ENCODE peak calls at places on chromosome 4, in ten cellular contexts. One of them, this sample, is unnamed.
A peak's percentile ranks its signal among the peaks of the same experiment; 100 is the strongest.

GRCh38 chr4:70874268-70875156 is 27.7 kb upstream of the MOB1B start:
- DNase-seq in K562: no peak
- DNase-seq in Panc1: no peak
- DNase-seq in GM23338: no peak
- DNase-seq in SK-N-SH: no peak
- DNase-seq in breast epithelium: no peak
- DNase-seq in esophagus muscularis mucosa: no peak
- DNase-seq in HL-60: no peak
- DNase-seq in stomach: no peak
- DNase-seq in sigmoid colon: no peak
- DNase-seq in this sample: no peak

GRCh38 chr4:175298119-175298518 is 380.0 kb downstream of the ADAM29 start:
- DNase-seq in SK-N-SH: no peak
- DNase-seq in esophagus muscularis mucosa: no peak
- DNase-seq in K562: no peak
- DNase-seq in stomach: no peak
- DNase-seq in breast epithelium: no peak
- DNase-seq in HL-60: no peak
- DNase-seq in GM23338: no peak
- DNase-seq in Panc1: no peak
- DNase-seq in sigmoid colon: no peak
- DNase-seq in this sample: no peak

GRCh38 chr4:27350161-27350560 is 489.5 kb downstream of the STIM2 start:
- DNase-seq in HL-60: no peak
- DNase-seq in esophagus muscularis mucosa: no peak
- DNase-seq in stomach: no peak
- DNase-seq in sigmoid colon: no peak
- DNase-seq in Panc1: no peak
- DNase-seq in SK-N-SH: no peak
- DNase-seq in GM23338: no peak
- DNase-seq in breast epithelium: no peak
- DNase-seq in K562: no peak
- DNase-seq in this sample: no peak

GRCh38 chr4:77015390-77015789 is 60.4 kb downstream of the CCNI start:
- DNase-seq in stomach: no peak
- DNase-seq in K562: no peak
- DNase-seq in HL-60: no peak
- DNase-seq in breast epithelium: no peak
- DNase-seq in sigmoid colon: no peak
- DNase-seq in GM23338: peak; percentile 66
- DNase-seq in esophagus muscularis mucosa: no peak
- DNase-seq in SK-N-SH: no peak
- DNase-seq in Panc1: no peak
- DNase-seq in this sample: no peak

GRCh38 chr4:102328045-102328444 is 17.2 kb downstream of the SLC39A8 start:
- DNase-seq in stomach: no peak
- DNase-seq in sigmoid colon: no peak
- DNase-seq in HL-60: no peak
- DNase-seq in Panc1: no peak
- DNase-seq in K562: no peak
- DNase-seq in esophagus muscularis mucosa: no peak
- DNase-seq in GM23338: no peak
- DNase-seq in SK-N-SH: no peak
- DNase-seq in breast epithelium: no peak
- DNase-seq in this sample: no peak

GRCh38 chr4:150231108-150231770 is 153.0 kb downstream of the DCLK2 start:
- DNase-seq in sigmoid colon: no peak
- DNase-seq in HL-60: no peak
- DNase-seq in stomach: no peak
- DNase-seq in esophagus muscularis mucosa: no peak
- DNase-seq in breast epithelium: no peak
- DNase-seq in GM23338: no peak
- DNase-seq in SK-N-SH: no peak
- DNase-seq in Panc1: no peak
- DNase-seq in K562: no peak
- DNase-seq in this sample: no peak

GRCh38 chr4:107866726-107867125 is 42.0 kb downstream of the SGMS2 start:
- DNase-seq in Panc1: no peak
- DNase-seq in SK-N-SH: no peak
- DNase-seq in sigmoid colon: no peak
- DNase-seq in GM23338: no peak
- DNase-seq in stomach: no peak
- DNase-seq in HL-60: no peak
- DNase-seq in breast epithelium: no peak
- DNase-seq in K562: no peak
- DNase-seq in esophagus muscularis mucosa: no peak
- DNase-seq in this sample: no peak

GRCh38 chr4:102627831-102628523 is 126.8 kb downstream of the NFKB1 start:
- DNase-seq in breast epithelium: no peak
- DNase-seq in stomach: no peak
- DNase-seq in SK-N-SH: no peak
- DNase-seq in K562: no peak
- DNase-seq in GM23338: no peak
- DNase-seq in HL-60: no peak
- DNase-seq in sigmoid colon: no peak
- DNase-seq in esophagus muscularis mucosa: no peak
- DNase-seq in Panc1: no peak
- DNase-seq in this sample: no peak

GRCh38 chr4:150773032-150773431 is 191.1 kb downstream of the MAB21L2 start:
- DNase-seq in esophagus muscularis mucosa: no peak
- DNase-seq in stomach: no peak
- DNase-seq in HL-60: no peak
- DNase-seq in K562: no peak
- DNase-seq in Panc1: no peak
- DNase-seq in GM23338: no peak
- DNase-seq in SK-N-SH: peak; percentile 31
- DNase-seq in breast epithelium: no peak
- DNase-seq in sigmoid colon: no peak
- DNase-seq in this sample: no peak

GRCh38 chr4:190020790-190021717 is 6.0 kb downstream of the FRG2 start:
- DNase-seq in SK-N-SH: peak; percentile 82
- DNase-seq in sigmoid colon: peak; percentile 62
- DNase-seq in K562: peak; percentile 50
- DNase-seq in HL-60: no peak
- DNase-seq in stomach: peak; percentile 51
- DNase-seq in GM23338: peak; percentile 92
- DNase-seq in esophagus muscularis mucosa: no peak
- DNase-seq in Panc1: no peak
- DNase-seq in breast epithelium: peak; percentile 32
- DNase-seq in this sample: peak; percentile 18

GRCh38 chr4:149885896-149886295 is 70.3 kb upstream of the IQCM start:
- DNase-seq in stomach: no peak
- DNase-seq in breast epithelium: no peak
- DNase-seq in K562: no peak
- DNase-seq in sigmoid colon: no peak
- DNase-seq in GM23338: no peak
- DNase-seq in HL-60: no peak
- DNase-seq in esophagus muscularis mucosa: no peak
- DNase-seq in SK-N-SH: no peak
- DNase-seq in Panc1: no peak
- DNase-seq in this sample: no peak

GRCh38 chr4:95231713-95232112 is 317.1 kb downstream of the UNC5C start:
- DNase-seq in Panc1: no peak
- DNase-seq in esophagus muscularis mucosa: no peak
- DNase-seq in K562: peak; percentile 13
- DNase-seq in breast epithelium: no peak
- DNase-seq in HL-60: no peak
- DNase-seq in SK-N-SH: no peak
- DNase-seq in stomach: no peak
- DNase-seq in GM23338: no peak
- DNase-seq in sigmoid colon: no peak
- DNase-seq in this sample: no peak

DNA sequence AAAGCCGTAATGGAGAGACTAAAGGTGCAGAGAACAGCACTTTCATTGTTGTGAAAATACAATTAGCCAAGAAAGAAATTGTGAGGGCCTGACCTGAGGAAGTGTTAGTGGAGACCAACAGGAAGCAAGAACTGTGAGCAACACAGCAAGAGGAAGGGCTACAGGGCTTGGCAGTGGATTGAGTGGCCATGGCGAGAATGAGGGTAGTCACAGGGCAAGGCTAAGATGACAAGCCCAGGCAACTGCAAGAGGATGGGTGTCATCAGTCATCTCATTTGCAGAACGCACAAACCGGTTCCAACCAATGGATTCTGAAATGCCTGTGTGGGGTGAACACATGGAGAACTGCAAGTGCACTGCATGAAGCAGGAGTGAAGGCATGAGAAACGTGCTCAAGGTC is 3.6 kb downstream of the SLC10A6 start:
- DNase-seq in sigmoid colon: no peak
- DNase-seq in HL-60: no peak
- DNase-seq in GM23338: no peak
- DNase-seq in esophagus muscularis mucosa: no peak
- DNase-seq in stomach: no peak
- DNase-seq in SK-N-SH: no peak
- DNase-seq in K562: no peak
- DNase-seq in Panc1: no peak
- DNase-seq in breast epithelium: no peak
- DNase-seq in this sample: no peak
- TF ChIP-seq POLR2AphosphoS5 in sigmoid colon: no peak
- TF ChIP-seq POLR2AphosphoS5 in HL-60: no peak
- TF ChIP-seq POLR2AphosphoS5 in GM23338: no peak
- TF ChIP-seq POLR2AphosphoS5 in esophagus muscularis mucosa: no peak
- TF ChIP-seq POLR2AphosphoS5 in stomach: no peak
- TF ChIP-seq POLR2AphosphoS5 in SK-N-SH: no peak
- TF ChIP-seq POLR2AphosphoS5 in K562: no peak
- TF ChIP-seq POLR2AphosphoS5 in Panc1: no peak
- TF ChIP-seq POLR2AphosphoS5 in breast epithelium: no peak
- TF ChIP-seq POLR2AphosphoS5 in this sample: no peak

GRCh38 chr4:124123181-124123580 is 589.4 kb downstream of the ANKRD50 start:
- DNase-seq in breast epithelium: no peak
- DNase-seq in K562: no peak
- DNase-seq in stomach: no peak
- DNase-seq in Panc1: no peak
- DNase-seq in sigmoid colon: no peak
- DNase-seq in esophagus muscularis mucosa: no peak
- DNase-seq in GM23338: no peak
- DNase-seq in SK-N-SH: no peak
- DNase-seq in HL-60: no peak
- DNase-seq in this sample: no peak

GRCh38 chr4:124118061-124118460 is 594.5 kb downstream of the ANKRD50 start:
- DNase-seq in sigmoid colon: no peak
- DNase-seq in K562: no peak
- DNase-seq in GM23338: no peak
- DNase-seq in SK-N-SH: no peak
- DNase-seq in HL-60: no peak
- DNase-seq in esophagus muscularis mucosa: no peak
- DNase-seq in breast epithelium: no peak
- DNase-seq in stomach: no peak
- DNase-seq in Panc1: no peak
- DNase-seq in this sample: no peak

GRCh38 chr4:124121511-124121934 is 591.0 kb downstream of the ANKRD50 start:
- DNase-seq in GM23338: no peak
- DNase-seq in sigmoid colon: no peak
- DNase-seq in SK-N-SH: no peak
- DNase-seq in breast epithelium: no peak
- DNase-seq in stomach: no peak
- DNase-seq in K562: no peak
- DNase-seq in esophagus muscularis mucosa: no peak
- DNase-seq in HL-60: no peak
- DNase-seq in Panc1: no peak
- DNase-seq in this sample: no peak
- TF ChIP-seq POLR2AphosphoS5 in GM23338: no peak
- TF ChIP-seq POLR2AphosphoS5 in sigmoid colon: no peak
- TF ChIP-seq POLR2AphosphoS5 in SK-N-SH: no peak
- TF ChIP-seq POLR2AphosphoS5 in breast epithelium: no peak
- TF ChIP-seq POLR2AphosphoS5 in stomach: no peak
- TF ChIP-seq POLR2AphosphoS5 in K562: no peak
- TF ChIP-seq POLR2AphosphoS5 in esophagus muscularis mucosa: no peak
- TF ChIP-seq POLR2AphosphoS5 in HL-60: no peak
- TF ChIP-seq POLR2AphosphoS5 in Panc1: no peak
- TF ChIP-seq POLR2AphosphoS5 in this sample: no peak

GRCh38 chr4:79823148-79823763 is 249.8 kb downstream of the ANTXR2 start:
- DNase-seq in K562: no peak
- DNase-seq in Panc1: no peak
- DNase-seq in SK-N-SH: no peak
- DNase-seq in stomach: no peak
- DNase-seq in esophagus muscularis mucosa: no peak
- DNase-seq in GM23338: no peak
- DNase-seq in HL-60: no peak
- DNase-seq in sigmoid colon: peak; percentile 89
- DNase-seq in breast epithelium: no peak
- DNase-seq in this sample: no peak
- TF ChIP-seq POLR2AphosphoS5 in K562: no peak
- TF ChIP-seq POLR2AphosphoS5 in Panc1: no peak
- TF ChIP-seq POLR2AphosphoS5 in SK-N-SH: no peak
- TF ChIP-seq POLR2AphosphoS5 in stomach: no peak
- TF ChIP-seq POLR2AphosphoS5 in esophagus muscularis mucosa: peak; percentile 76
- TF ChIP-seq POLR2AphosphoS5 in GM23338: no peak
- TF ChIP-seq POLR2AphosphoS5 in HL-60: no peak
- TF ChIP-seq POLR2AphosphoS5 in sigmoid colon: peak; percentile 90
- TF ChIP-seq POLR2AphosphoS5 in breast epithelium: no peak
- TF ChIP-seq POLR2AphosphoS5 in this sample: no peak

GRCh38 chr4:153207027-153207426 is 2.8 kb downstream of the TRIM2 start:
- DNase-seq in stomach: no peak
- DNase-seq in HL-60: no peak
- DNase-seq in GM23338: peak; percentile 44
- DNase-seq in Panc1: no peak
- DNase-seq in sigmoid colon: no peak
- DNase-seq in breast epithelium: no peak
- DNase-seq in SK-N-SH: no peak
- DNase-seq in esophagus muscularis mucosa: no peak
- DNase-seq in K562: no peak
- DNase-seq in this sample: no peak

GRCh38 chr4:153204247-153205027 is at the start of gene TRIM2:
- DNase-seq in sigmoid colon: peak; percentile 84
- DNase-seq in GM23338: peak; percentile 95
- DNase-seq in stomach: peak; percentile 93
- DNase-seq in Panc1: no peak
- DNase-seq in HL-60: no peak
- DNase-seq in SK-N-SH: no peak
- DNase-seq in K562: peak; percentile 64
- DNase-seq in esophagus muscularis mucosa: no peak
- DNase-seq in breast epithelium: no peak
- DNase-seq in this sample: no peak

GRCh38 chr4:153205028-153205648 is 895 bp downstream of the TRIM2 start:
- DNase-seq in breast epithelium: no peak
- DNase-seq in esophagus muscularis mucosa: no peak
- DNase-seq in HL-60: no peak
- DNase-seq in K562: peak; percentile 27
- DNase-seq in stomach: peak; percentile 47
- DNase-seq in SK-N-SH: no peak
- DNase-seq in Panc1: no peak
- DNase-seq in GM23338: peak; percentile 63
- DNase-seq in sigmoid colon: no peak
- DNase-seq in this sample: no peak

GRCh38 chr4:153206534-153206933 is 2.3 kb downstream of the TRIM2 start:
- DNase-seq in K562: no peak
- DNase-seq in stomach: no peak
- DNase-seq in sigmoid colon: no peak
- DNase-seq in breast epithelium: no peak
- DNase-seq in Panc1: no peak
- DNase-seq in GM23338: peak; percentile 95
- DNase-seq in HL-60: no peak
- DNase-seq in SK-N-SH: no peak
- DNase-seq in esophagus muscularis mucosa: no peak
- DNase-seq in this sample: no peak

DNA sequence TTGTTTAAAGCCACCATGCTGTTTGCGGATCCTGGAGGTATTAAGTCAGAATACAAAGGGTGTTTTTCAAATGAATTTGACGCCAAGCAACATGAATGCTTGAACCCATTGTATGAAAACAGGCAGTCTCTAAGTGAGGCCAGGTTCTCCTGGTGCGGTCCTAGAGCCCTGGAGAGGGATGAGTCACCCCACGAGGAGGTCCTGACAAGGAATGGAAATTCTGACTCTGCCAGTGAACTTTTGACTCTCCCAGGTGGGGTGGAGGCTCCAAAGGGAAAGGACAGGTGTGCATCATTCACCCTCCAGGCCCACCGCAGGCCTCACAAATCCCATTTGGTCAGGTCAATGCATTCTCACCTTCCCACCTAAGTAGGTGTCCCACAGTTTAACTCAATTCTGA is 1.5 kb downstream of the TRIM2 start:
- DNase-seq in sigmoid colon: no peak
- DNase-seq in Panc1: no peak
- DNase-seq in GM23338: peak; percentile 64
- DNase-seq in breast epithelium: no peak
- DNase-seq in HL-60: no peak
- DNase-seq in stomach: peak; percentile 56
- DNase-seq in SK-N-SH: no peak
- DNase-seq in esophagus muscularis mucosa: no peak
- DNase-seq in K562: no peak
- DNase-seq in this sample: no peak
- TF ChIP-seq POLR2AphosphoS5 in sigmoid colon: no peak
- TF ChIP-seq POLR2AphosphoS5 in Panc1: no peak
- TF ChIP-seq POLR2AphosphoS5 in GM23338: no peak
- TF ChIP-seq POLR2AphosphoS5 in breast epithelium: no peak
- TF ChIP-seq POLR2AphosphoS5 in HL-60: no peak
- TF ChIP-seq POLR2AphosphoS5 in stomach: peak; percentile 57
- TF ChIP-seq POLR2AphosphoS5 in SK-N-SH: no peak
- TF ChIP-seq POLR2AphosphoS5 in esophagus muscularis mucosa: no peak
- TF ChIP-seq POLR2AphosphoS5 in K562: no peak
- TF ChIP-seq POLR2AphosphoS5 in this sample: no peak

This sample was measured in GM12892.